ENCODE peak calls at places on chromosomes 5 and 9, in six cellular contexts. Y is activated CD4-positive, alpha-beta T cell treated with anti-CD3 and anti-CD28 coated beads for 48 hours; R is activated effector memory CD4-positive, alpha-beta T cell treated with anti-CD3 and anti-CD28 coated beads, Interleukin-2, amount 50 U/mL, for 16 hours; J is GM12865; H is pons; T is A549. C is an unnamed sample.

GRCh38 chr5:132674671-132675506 is 1.1 kb downstream of the IL4 start:
- DNase-seq in Y (no peak), R (no peak), J (peak), H (no peak), T (peak), C (peak)

GRCh38 chr5:59583810-59584562 is 309.5 kb downstream of the PDE4D start:
- DNase-seq in Y (no peak), R (no peak), J (no peak), H (no peak), T (peak), C (no peak)

GRCh38 chr9:110125207-110125751 is 82.7 kb downstream of the C9orf152 start:
- DNase-seq in Y (no peak), R (no peak), J (no peak), H (peak), T (peak), C (peak)

GRCh38 chr9:121972501-121972981 is 120.6 kb downstream of the TTLL11 start:
- DNase-seq in Y (no peak), R (no peak), J (peak), H (no peak), T (peak), C (peak)

GRCh38 chr5:137989419-137989818 is 43.5 kb downstream of the FAM13B start:
- DNase-seq in Y (no peak), R (no peak), J (no peak), H (no peak), T (no peak), C (no peak)

GRCh38 chr9:68740561-68740960 is 35.5 kb downstream of the PIP5K1B start:
- DNase-seq in Y (no peak), R (no peak), J (no peak), H (no peak), T (peak), C (no peak)

GRCh38 chr5:77971965-77972544 is 195.9 kb upstream of the TBCA start:
- DNase-seq in Y (no peak), R (no peak), J (no peak), H (no peak), T (no peak), C (peak)

GRCh38 chr5:83927140-83927733 is 206.6 kb upstream of the HAPLN1 start:
- DNase-seq in Y (peak), R (peak), J (peak), H (peak), T (peak), C (peak)

GRCh38 chr9:130707225-130707976 is 13.8 kb downstream of the EXOSC2 start:
- DNase-seq in Y (peak), R (peak), J (peak), H (peak), T (peak), C (peak)

GRCh38 chr9:69003051-69003450 is 10.9 kb downstream of the PRKACG start:
- DNase-seq in Y (no peak), R (no peak), J (no peak), H (no peak), T (no peak), C (no peak)

GRCh38 chr5:57717555-57717954 is 234.9 kb upstream of the ACTBL2 start:
- DNase-seq in Y (no peak), R (no peak), J (no peak), H (no peak), T (no peak), C (no peak)

GRCh38 chr5:147188200-147189108 is 46.4 kb upstream of the STK32A start:
- DNase-seq in Y (peak), R (no peak), J (peak), H (peak), T (peak), C (peak)

GRCh38 chr5:110945874-110946436 is 125.6 kb upstream of the TSLP start:
- DNase-seq in Y (no peak), R (no peak), J (no peak), H (no peak), T (no peak), C (no peak)

GRCh38 chr9:8769153-8769552 is 969.6 kb upstream of the DMAC1 start:
- DNase-seq in Y (no peak), R (no peak), J (no peak), H (no peak), T (no peak), C (no peak)

GRCh38 chr5:149060325-149060724 is 2.5 kb downstream of the SH3TC2 start:
- DNase-seq in Y (no peak), R (no peak), J (no peak), H (no peak), T (no peak), C (peak)

GRCh38 chr5:72451771-72452505 is 55.3 kb downstream of the ZNF366 start:
- DNase-seq in Y (no peak), R (no peak), J (peak), H (peak), T (peak), C (peak)

GRCh38 chr5:133402781-133403180 is 209.6 kb downstream of the FSTL4 start:
- DNase-seq in Y (no peak), R (no peak), J (no peak), H (no peak), T (no peak), C (no peak)

GRCh38 chr9:70127540-70128416 is 84.1 kb downstream of the MAMDC2 start:
- DNase-seq in Y (no peak), R (no peak), J (no peak), H (no peak), T (no peak), C (no peak)

GRCh38 chr5:5340206-5340729 is 82.2 kb upstream of the ICE1 start:
- DNase-seq in Y (no peak), R (no peak), J (no peak), H (no peak), T (peak), C (peak)

GRCh38 chr5:172188893-172189692 is 1.1 kb upstream of the STK10 start:
- DNase-seq in Y (no peak), R (peak), J (no peak), H (no peak), T (no peak), C (no peak)

GRCh38 chr5:171525086-171525485 is 105.6 kb downstream of the FGF18 start:
- DNase-seq in Y (no peak), R (no peak), J (no peak), H (no peak), T (no peak), C (no peak)